ENCODE peak calls at places on chromosome 1, in nine cellular contexts. One of them, this sample, is unnamed.
A peak's percentile ranks its signal among the peaks of the same experiment; 100 is the strongest.

GRCh38 chr1:71269823-71270222 is 189.0 kb upstream of the ZRANB2 start:
- DNase-seq in lung: no peak
- DNase-seq in heart right ventricle: no peak
- DNase-seq in kidney epithelial cell: no peak
- DNase-seq in pancreas: no peak
- DNase-seq in endothelial cell of umbilical vein: no peak
- DNase-seq in HFF-Myc: no peak
- DNase-seq in A549: no peak
- DNase-seq in CD8-positive, alpha-beta T cell: no peak
- DNase-seq in this sample: no peak

GRCh38 chr1:111576547-111576946 is 43.0 kb upstream of the RAP1A start:
- DNase-seq in lung: peak; percentile 79
- DNase-seq in heart right ventricle: no peak
- DNase-seq in kidney epithelial cell: no peak
- DNase-seq in pancreas: peak; percentile 72
- DNase-seq in endothelial cell of umbilical vein: no peak
- DNase-seq in HFF-Myc: no peak
- DNase-seq in A549: no peak
- DNase-seq in CD8-positive, alpha-beta T cell: no peak
- DNase-seq in this sample: peak; percentile 20

GRCh38 chr1:191641420-191642215 is 516.6 kb upstream of the RGS18 start:
- DNase-seq in lung: no peak
- DNase-seq in heart right ventricle: no peak
- DNase-seq in kidney epithelial cell: peak; percentile 25
- DNase-seq in pancreas: no peak
- DNase-seq in endothelial cell of umbilical vein: no peak
- DNase-seq in HFF-Myc: no peak
- DNase-seq in A549: peak; percentile 62
- DNase-seq in CD8-positive, alpha-beta T cell: no peak
- DNase-seq in this sample: no peak

GRCh38 chr1:36165145-36165544 is 9.2 kb downstream of the MAP7D1 start:
- DNase-seq in lung: no peak
- DNase-seq in heart right ventricle: no peak
- DNase-seq in kidney epithelial cell: no peak
- DNase-seq in pancreas: no peak
- DNase-seq in endothelial cell of umbilical vein: no peak
- DNase-seq in HFF-Myc: no peak
- DNase-seq in A549: no peak
- DNase-seq in CD8-positive, alpha-beta T cell: no peak
- DNase-seq in this sample: no peak

GRCh38 chr1:2865571-2866414 is 64.3 kb upstream of the TTC34 start:
- DNase-seq in lung: no peak
- DNase-seq in heart right ventricle: no peak
- DNase-seq in kidney epithelial cell: no peak
- DNase-seq in pancreas: no peak
- DNase-seq in endothelial cell of umbilical vein: no peak
- DNase-seq in HFF-Myc: no peak
- DNase-seq in A549: no peak
- DNase-seq in CD8-positive, alpha-beta T cell: no peak
- DNase-seq in this sample: no peak

GRCh38 chr1:167770127-167770526 is 48.3 kb downstream of the MPZL1 start:
- DNase-seq in lung: no peak
- DNase-seq in heart right ventricle: no peak
- DNase-seq in kidney epithelial cell: no peak
- DNase-seq in pancreas: no peak
- DNase-seq in endothelial cell of umbilical vein: no peak
- DNase-seq in HFF-Myc: no peak
- DNase-seq in A549: no peak
- DNase-seq in CD8-positive, alpha-beta T cell: no peak
- DNase-seq in this sample: no peak

GRCh38 chr1:14969006-14969405 is 184.5 kb upstream of the TMEM51 start:
- DNase-seq in lung: no peak
- DNase-seq in heart right ventricle: no peak
- DNase-seq in kidney epithelial cell: no peak
- DNase-seq in pancreas: no peak
- DNase-seq in endothelial cell of umbilical vein: no peak
- DNase-seq in HFF-Myc: no peak
- DNase-seq in A549: no peak
- DNase-seq in CD8-positive, alpha-beta T cell: peak; percentile 31
- DNase-seq in this sample: no peak

GRCh38 chr1:112058815-112059450 is 69.5 kb upstream of the KCND3 start:
- DNase-seq in lung: no peak
- DNase-seq in heart right ventricle: no peak
- DNase-seq in kidney epithelial cell: no peak
- DNase-seq in pancreas: no peak
- DNase-seq in endothelial cell of umbilical vein: no peak
- DNase-seq in HFF-Myc: no peak
- DNase-seq in A549: no peak
- DNase-seq in CD8-positive, alpha-beta T cell: no peak
- DNase-seq in this sample: no peak

GRCh38 chr1:118077331-118078055 is 107.5 kb downstream of the SPAG17 start:
- DNase-seq in lung: no peak
- DNase-seq in heart right ventricle: no peak
- DNase-seq in kidney epithelial cell: no peak
- DNase-seq in pancreas: peak; percentile 25
- DNase-seq in endothelial cell of umbilical vein: peak; percentile 27
- DNase-seq in HFF-Myc: no peak
- DNase-seq in A549: peak; percentile 15
- DNase-seq in CD8-positive, alpha-beta T cell: no peak
- DNase-seq in this sample: no peak

GRCh38 chr1:38525343-38525948 is 334.1 kb downstream of the RRAGC start:
- DNase-seq in lung: no peak
- DNase-seq in heart right ventricle: no peak
- DNase-seq in kidney epithelial cell: no peak
- DNase-seq in pancreas: no peak
- DNase-seq in endothelial cell of umbilical vein: no peak
- DNase-seq in HFF-Myc: no peak
- DNase-seq in A549: no peak
- DNase-seq in CD8-positive, alpha-beta T cell: no peak
- DNase-seq in this sample: no peak

GRCh38 chr1:115495603-115496002 is 146.2 kb upstream of the VANGL1 start:
- DNase-seq in lung: no peak
- DNase-seq in heart right ventricle: no peak
- DNase-seq in kidney epithelial cell: no peak
- DNase-seq in pancreas: no peak
- DNase-seq in endothelial cell of umbilical vein: no peak
- DNase-seq in HFF-Myc: peak; percentile 55
- DNase-seq in A549: no peak
- DNase-seq in CD8-positive, alpha-beta T cell: no peak
- DNase-seq in this sample: no peak

GRCh38 chr1:38005195-38006007 is at the start of gene FHL3:
- DNase-seq in lung: peak; percentile 60
- DNase-seq in heart right ventricle: peak; percentile 76
- DNase-seq in kidney epithelial cell: no peak
- DNase-seq in pancreas: peak; percentile 78
- DNase-seq in endothelial cell of umbilical vein: peak; percentile 25
- DNase-seq in HFF-Myc: no peak
- DNase-seq in A549: no peak
- DNase-seq in CD8-positive, alpha-beta T cell: peak; percentile 41
- DNase-seq in this sample: no peak

GRCh38 chr1:1626207-1627141 is 5.5 kb upstream of the MMP23B start:
- DNase-seq in lung: no peak
- DNase-seq in heart right ventricle: no peak
- DNase-seq in kidney epithelial cell: no peak
- DNase-seq in pancreas: peak; percentile 13
- DNase-seq in endothelial cell of umbilical vein: no peak
- DNase-seq in HFF-Myc: no peak
- DNase-seq in A549: no peak
- DNase-seq in CD8-positive, alpha-beta T cell: no peak
- DNase-seq in this sample: no peak

GRCh38 chr1:226886142-226886901 is 15.9 kb downstream of the PSEN2 start:
- DNase-seq in lung: no peak
- DNase-seq in heart right ventricle: no peak
- DNase-seq in kidney epithelial cell: no peak
- DNase-seq in pancreas: no peak
- DNase-seq in endothelial cell of umbilical vein: no peak
- DNase-seq in HFF-Myc: no peak
- DNase-seq in A549: no peak
- DNase-seq in CD8-positive, alpha-beta T cell: no peak
- DNase-seq in this sample: no peak

GRCh38 chr1:194865367-194865766 is 1679.0 kb upstream of the B3GALT2 start:
- DNase-seq in lung: no peak
- DNase-seq in heart right ventricle: no peak
- DNase-seq in kidney epithelial cell: no peak
- DNase-seq in pancreas: no peak
- DNase-seq in endothelial cell of umbilical vein: no peak
- DNase-seq in HFF-Myc: no peak
- DNase-seq in A549: no peak
- DNase-seq in CD8-positive, alpha-beta T cell: no peak
- DNase-seq in this sample: no peak

GRCh38 chr1:234709473-234710279 is 99.7 kb upstream of the IRF2BP2 start:
- DNase-seq in lung: peak; percentile 82
- DNase-seq in heart right ventricle: no peak
- DNase-seq in kidney epithelial cell: no peak
- DNase-seq in pancreas: no peak
- DNase-seq in endothelial cell of umbilical vein: no peak
- DNase-seq in HFF-Myc: no peak
- DNase-seq in A549: no peak
- DNase-seq in CD8-positive, alpha-beta T cell: no peak
- DNase-seq in this sample: no peak

GRCh38 chr1:247360116-247360898 is 28.6 kb upstream of the ZNF496 start:
- DNase-seq in lung: no peak
- DNase-seq in heart right ventricle: no peak
- DNase-seq in kidney epithelial cell: no peak
- DNase-seq in pancreas: no peak
- DNase-seq in endothelial cell of umbilical vein: no peak
- DNase-seq in HFF-Myc: no peak
- DNase-seq in A549: no peak
- DNase-seq in CD8-positive, alpha-beta T cell: no peak
- DNase-seq in this sample: no peak
- H3K4me3 ChIP-seq in lung: no peak overlapping the region
- H3K4me3 ChIP-seq in heart right ventricle: peak overlapping the region; percentile 15
- H3K4me3 ChIP-seq in kidney epithelial cell: no peak overlapping the region
- H3K4me3 ChIP-seq in pancreas: no peak overlapping the region
- H3K4me3 ChIP-seq in endothelial cell of umbilical vein: no peak overlapping the region
- H3K4me3 ChIP-seq in HFF-Myc: no peak overlapping the region
- H3K4me3 ChIP-seq in A549: no peak overlapping the region
- H3K4me3 ChIP-seq in CD8-positive, alpha-beta T cell: no peak overlapping the region
- H3K4me3 ChIP-seq in this sample: no peak overlapping the region

GRCh38 chr1:87632232-87632631 is 303.6 kb downstream of the LMO4 start:
- DNase-seq in lung: no peak
- DNase-seq in heart right ventricle: no peak
- DNase-seq in kidney epithelial cell: no peak
- DNase-seq in pancreas: no peak
- DNase-seq in endothelial cell of umbilical vein: no peak
- DNase-seq in HFF-Myc: no peak
- DNase-seq in A549: no peak
- DNase-seq in CD8-positive, alpha-beta T cell: no peak
- DNase-seq in this sample: no peak
- TF ChIP-seq CTCF in lung: no peak
- TF ChIP-seq CTCF in heart right ventricle: no peak
- TF ChIP-seq CTCF in kidney epithelial cell: no peak
- TF ChIP-seq CTCF in pancreas: no peak
- TF ChIP-seq CTCF in endothelial cell of umbilical vein: no peak
- TF ChIP-seq CTCF in HFF-Myc: no peak
- TF ChIP-seq CTCF in A549: no peak
- TF ChIP-seq CTCF in CD8-positive, alpha-beta T cell: no peak
- TF ChIP-seq CTCF in this sample: no peak

GRCh38 chr1:157952601-157953000 is 40.8 kb upstream of the KIRREL1 start:
- DNase-seq in lung: no peak
- DNase-seq in heart right ventricle: no peak
- DNase-seq in kidney epithelial cell: no peak
- DNase-seq in pancreas: no peak
- DNase-seq in endothelial cell of umbilical vein: no peak
- DNase-seq in HFF-Myc: no peak
- DNase-seq in A549: no peak
- DNase-seq in CD8-positive, alpha-beta T cell: no peak
- DNase-seq in this sample: no peak
- H3K4me3 ChIP-seq in lung: no peak overlapping the region
- H3K4me3 ChIP-seq in heart right ventricle: no peak overlapping the region
- H3K4me3 ChIP-seq in kidney epithelial cell: no peak overlapping the region
- H3K4me3 ChIP-seq in pancreas: no peak overlapping the region
- H3K4me3 ChIP-seq in endothelial cell of umbilical vein: no peak overlapping the region
- H3K4me3 ChIP-seq in HFF-Myc: no peak overlapping the region
- H3K4me3 ChIP-seq in A549: no peak overlapping the region
- H3K4me3 ChIP-seq in CD8-positive, alpha-beta T cell: no peak overlapping the region
- H3K4me3 ChIP-seq in this sample: no peak overlapping the region

GRCh38 chr1:29238601-29238964 is 2.3 kb downstream of the PTPRU start:
- DNase-seq in lung: no peak
- DNase-seq in heart right ventricle: no peak
- DNase-seq in kidney epithelial cell: no peak
- DNase-seq in pancreas: no peak
- DNase-seq in endothelial cell of umbilical vein: no peak
- DNase-seq in HFF-Myc: no peak
- DNase-seq in A549: no peak
- DNase-seq in CD8-positive, alpha-beta T cell: no peak
- DNase-seq in this sample: no peak

GRCh38 chr1:29239142-29239541 is 2.8 kb downstream of the PTPRU start:
- DNase-seq in lung: peak; percentile 77
- DNase-seq in heart right ventricle: no peak
- DNase-seq in kidney epithelial cell: peak; percentile 60
- DNase-seq in pancreas: no peak
- DNase-seq in endothelial cell of umbilical vein: no peak
- DNase-seq in HFF-Myc: no peak
- DNase-seq in A549: peak; percentile 55
- DNase-seq in CD8-positive, alpha-beta T cell: no peak
- DNase-seq in this sample: peak; percentile 86

GRCh38 chr1:29240986-29241385 is 4.7 kb downstream of the PTPRU start:
- DNase-seq in lung: no peak
- DNase-seq in heart right ventricle: no peak
- DNase-seq in kidney epithelial cell: no peak
- DNase-seq in pancreas: no peak
- DNase-seq in endothelial cell of umbilical vein: no peak
- DNase-seq in HFF-Myc: no peak
- DNase-seq in A549: no peak
- DNase-seq in CD8-positive, alpha-beta T cell: no peak
- DNase-seq in this sample: no peak

GRCh38 chr1:29237906-29238600 is 1.7 kb downstream of the PTPRU start:
- DNase-seq in lung: peak; percentile 37
- DNase-seq in heart right ventricle: no peak
- DNase-seq in kidney epithelial cell: no peak
- DNase-seq in pancreas: no peak
- DNase-seq in endothelial cell of umbilical vein: peak; percentile 5
- DNase-seq in HFF-Myc: no peak
- DNase-seq in A549: peak; percentile 12
- DNase-seq in CD8-positive, alpha-beta T cell: no peak
- DNase-seq in this sample: peak; percentile 54

GRCh38 chr1:29240400-29240837 is 4.1 kb downstream of the PTPRU start:
- DNase-seq in lung: no peak
- DNase-seq in heart right ventricle: no peak
- DNase-seq in kidney epithelial cell: no peak
- DNase-seq in pancreas: no peak
- DNase-seq in endothelial cell of umbilical vein: no peak
- DNase-seq in HFF-Myc: no peak
- DNase-seq in A549: no peak
- DNase-seq in CD8-positive, alpha-beta T cell: no peak
- DNase-seq in this sample: no peak
- TF ChIP-seq CTCF in lung: no peak
- TF ChIP-seq CTCF in heart right ventricle: peak; percentile 15
- TF ChIP-seq CTCF in kidney epithelial cell: no peak
- TF ChIP-seq CTCF in pancreas: no peak
- TF ChIP-seq CTCF in endothelial cell of umbilical vein: no peak
- TF ChIP-seq CTCF in HFF-Myc: peak; percentile 27
- TF ChIP-seq CTCF in A549: no peak
- TF ChIP-seq CTCF in CD8-positive, alpha-beta T cell: no peak
- TF ChIP-seq CTCF in this sample: no peak